ENCODE peak calls at places on chromosomes 2 and 18, in six cellular contexts. B is IMR-90, Y is neuronal stem cell, D is H9, E is mesenchymal stem cell, Q is H1. J is an unnamed sample.

GRCh38 chr2:197383825-197384224 is 51.0 kb downstream of the SF3B1 start:
- DNase-seq in D (no peak), Y (no peak), B (no peak), E (no peak), Q (no peak), J (no peak)

GRCh38 chr2:183946193-183946592 is 652.1 kb upstream of the ZNF804A start:
- DNase-seq in B (no peak), Q (no peak), E (no peak), Y (no peak), D (no peak), J (no peak)

GRCh38 chr18:22694954-22695353 is 238.2 kb upstream of the RBBP8 start:
- DNase-seq in D (peak), Y (no peak), E (peak), Q (peak), B (peak), J (peak)

GRCh38 chr2:26727641-26728561 is 35.4 kb downstream of the KCNK3 start:
- DNase-seq in Y (no peak), E (no peak), B (no peak), Q (no peak), D (peak), J (no peak)

GRCh38 chr2:49288902-49289680 is 134.8 kb upstream of the FSHR start:
- DNase-seq in D (no peak), Y (no peak), Q (no peak), E (peak), B (no peak), J (no peak)

GRCh38 chr2:149017116-149017985 is 21.1 kb upstream of the LYPD6B start:
- DNase-seq in E (peak), Y (peak), Q (peak), B (peak), D (peak), J (peak)

GRCh38 chr2:111705711-111706323 is 178.2 kb downstream of the ANAPC1 start:
- DNase-seq in D (peak), Q (peak), B (peak), E (peak), Y (peak), J (peak)

GRCh38 chr18:75253784-75254183 is 43.2 kb downstream of the TSHZ1 start:
- DNase-seq in Y (no peak), E (peak), Q (no peak), D (no peak), B (peak), J (no peak)

GRCh38 chr2:215680605-215681598 is 245.0 kb upstream of the FN1 start:
- DNase-seq in Y (no peak), D (no peak), Q (no peak), E (peak), B (peak), J (no peak)

GRCh38 chr2:73020657-73021370 is 50.7 kb downstream of the SFXN5 start:
- DNase-seq in B (peak), E (peak), Q (no peak), D (no peak), Y (no peak), J (peak)

GRCh38 chr2:62461707-62462106 is 44.3 kb downstream of the TMEM17 start:
- DNase-seq in D (no peak), B (peak), E (no peak), Y (no peak), Q (no peak), J (no peak)

GRCh38 chr2:32496657-32497056 is 131.2 kb upstream of the TTC27 start:
- DNase-seq in Y (no peak), B (no peak), E (no peak), Q (no peak), D (no peak), J (no peak)

GRCh38 chr2:84924173-84925106 is 19.0 kb downstream of the TMSB10 start:
- DNase-seq in Y (no peak), D (peak), Q (no peak), B (peak), E (no peak), J (no peak)

GRCh38 chr2:36420569-36421164 is 65.1 kb downstream of the CRIM1 start:
- DNase-seq in Q (no peak), E (no peak), B (no peak), Y (no peak), D (no peak), J (peak)

GRCh38 chr2:215728504-215729065 is 284.8 kb downstream of the MREG start:
- DNase-seq in Q (no peak), E (peak), B (peak), D (no peak), Y (no peak), J (no peak)

GRCh38 chr2:228369400-228370031 is 188.0 kb upstream of the SPHKAP start:
- DNase-seq in D (no peak), E (no peak), B (no peak), Q (no peak), Y (no peak), J (no peak)

DNA sequence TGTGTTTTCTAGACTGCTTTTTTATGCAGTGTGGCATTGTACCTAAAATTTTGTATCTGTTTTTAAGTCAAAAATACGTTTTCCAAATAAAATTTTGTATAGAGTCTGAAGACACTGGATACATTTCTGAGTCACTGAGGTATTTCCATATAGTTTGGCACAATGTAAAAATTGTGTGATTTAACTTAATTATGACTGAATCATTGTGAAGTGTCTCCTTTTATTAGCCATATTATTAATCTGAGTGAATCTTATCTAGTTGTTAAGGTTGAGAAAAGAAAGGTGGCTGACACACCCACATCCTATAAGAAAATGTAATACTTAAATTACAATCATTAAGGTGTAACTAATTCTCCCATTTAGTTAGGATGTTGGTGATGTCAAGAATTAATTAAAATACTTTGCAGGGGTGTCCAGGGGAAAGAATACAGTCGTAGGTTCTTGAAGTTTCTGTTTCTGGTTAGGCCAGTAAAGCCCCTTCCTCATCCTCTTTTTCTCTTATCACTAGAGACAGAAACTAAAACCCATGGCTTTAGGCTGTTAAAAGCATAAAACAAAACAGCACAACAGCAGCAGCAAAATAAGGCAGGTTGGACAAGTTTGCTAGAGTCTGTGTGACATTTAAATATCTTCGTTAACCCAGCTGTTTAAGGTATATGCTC is 71.6 kb downstream of the UBE2E3 start:
- DNase-seq in D (no peak), B (no peak), Y (no peak), E (no peak), Q (no peak), J (no peak)
- H4K91ac ChIP-seq in D (no peak), B (no peak), Y (no peak), E (no peak), Q (no peak), J (no peak)

GRCh38 chr18:36031903-36032302 is 35.5 kb downstream of the RPRD1A start:
- DNase-seq in Y (no peak), D (no peak), E (no peak), Q (no peak), B (no peak), J (no peak)
- H4K91ac ChIP-seq in Y (no peak), D (no peak), E (no peak), Q (no peak), B (no peak), J (no peak)

DNA sequence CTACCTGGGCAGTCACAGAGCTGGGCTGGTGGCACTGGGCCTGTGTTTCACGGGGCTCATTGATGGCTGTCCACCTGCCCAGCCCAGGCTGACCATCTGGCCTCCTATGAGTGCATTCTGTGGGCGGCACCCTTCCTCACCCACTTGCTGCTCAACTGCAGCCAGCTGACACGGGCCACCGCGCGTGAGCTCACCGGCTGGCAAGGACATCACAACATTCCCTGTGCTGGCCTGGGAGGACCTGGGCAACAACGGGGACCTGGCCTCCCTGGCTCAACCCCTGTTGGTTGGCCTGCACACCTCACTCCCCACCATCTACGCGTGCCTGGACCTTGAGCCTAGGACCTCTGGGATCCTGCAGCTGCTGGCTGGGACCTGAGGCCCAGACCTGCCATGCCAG is 98.2 kb upstream of the DTNA start:
- DNase-seq in B (no peak), D (no peak), Q (no peak), E (no peak), Y (no peak), J (no peak)
- H4K91ac ChIP-seq in B (no peak), D (no peak), Q (no peak), E (no peak), Y (no peak), J (no peak)

GRCh38 chr18:24792164-24792563 is 331.7 kb downstream of the HRH4 start:
- DNase-seq in B (peak), Q (no peak), Y (no peak), E (no peak), D (no peak), J (no peak)

GRCh38 chr18:24795129-24795528 is 334.7 kb downstream of the HRH4 start:
- DNase-seq in D (no peak), Y (no peak), E (no peak), B (no peak), Q (no peak), J (no peak)

GRCh38 chr18:24790347-24790746 is 329.9 kb downstream of the HRH4 start:
- DNase-seq in Y (no peak), D (no peak), B (no peak), Q (no peak), E (no peak), J (no peak)

GRCh38 chr18:24793742-24794141 is 333.3 kb downstream of the HRH4 start:
- DNase-seq in D (no peak), Y (no peak), B (peak), E (no peak), Q (no peak), J (no peak)

DNA sequence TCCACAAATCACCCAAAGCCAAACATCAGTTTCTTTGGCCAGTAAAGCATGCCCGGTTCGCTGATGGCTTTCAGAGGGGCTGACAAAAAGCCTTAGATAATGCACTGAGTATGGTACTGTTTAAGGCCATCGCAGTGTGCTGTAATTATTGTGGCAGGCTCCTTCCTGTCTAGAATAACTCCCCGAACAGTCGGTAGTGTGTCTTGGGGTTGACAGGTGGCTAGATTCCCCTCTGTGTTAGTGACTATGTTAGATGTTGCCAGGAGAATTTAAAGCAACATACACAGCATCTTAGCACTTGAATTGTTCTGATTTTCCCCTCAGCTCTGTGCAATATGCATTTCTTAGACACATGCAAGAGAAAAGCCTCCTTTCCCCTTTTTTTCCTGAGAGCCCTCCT is 331.3 kb downstream of the HRH4 start:
- DNase-seq in Q (no peak), E (no peak), Y (no peak), D (no peak), B (no peak), J (no peak)
- H4K91ac ChIP-seq in Q (no peak), E (no peak), Y (no peak), D (no peak), B (peak), J (no peak)

DNA sequence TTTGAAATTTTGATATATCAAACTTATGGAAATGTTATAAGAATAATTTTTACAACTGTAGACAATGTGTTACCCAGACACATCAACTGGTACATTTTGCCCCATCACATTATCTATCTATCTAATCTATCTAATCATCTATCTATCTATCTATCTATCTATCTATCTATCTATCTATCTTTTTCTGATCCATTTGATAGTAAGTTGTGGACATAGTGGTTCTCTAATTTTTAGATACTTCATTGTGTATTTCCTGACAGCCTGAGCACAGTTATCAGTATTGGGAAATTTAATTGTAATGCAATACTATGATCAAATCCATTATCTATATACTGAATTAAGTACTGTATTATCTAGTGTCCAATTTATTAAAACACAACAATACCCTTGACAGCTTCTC is 42.0 kb upstream of the TMEM18 start:
- DNase-seq in Y (no peak), Q (no peak), B (no peak), D (no peak), E (no peak), J (no peak)
- H4K91ac ChIP-seq in Y (no peak), Q (no peak), B (no peak), D (no peak), E (no peak), J (no peak)

GRCh38 chr2:45457211-45457945 is 153.7 kb downstream of the SRBD1 start:
- DNase-seq in Q (no peak), Y (no peak), B (no peak), E (no peak), D (no peak), J (no peak)

GRCh38 chr2:45450633-45451032 is 160.4 kb downstream of the SRBD1 start:
- DNase-seq in Q (no peak), B (no peak), E (no peak), D (no peak), Y (no peak), J (no peak)

GRCh38 chr2:45448217-45448616 is 162.8 kb downstream of the SRBD1 start:
- DNase-seq in Y (no peak), D (no peak), E (no peak), B (no peak), Q (no peak), J (no peak)

DNA sequence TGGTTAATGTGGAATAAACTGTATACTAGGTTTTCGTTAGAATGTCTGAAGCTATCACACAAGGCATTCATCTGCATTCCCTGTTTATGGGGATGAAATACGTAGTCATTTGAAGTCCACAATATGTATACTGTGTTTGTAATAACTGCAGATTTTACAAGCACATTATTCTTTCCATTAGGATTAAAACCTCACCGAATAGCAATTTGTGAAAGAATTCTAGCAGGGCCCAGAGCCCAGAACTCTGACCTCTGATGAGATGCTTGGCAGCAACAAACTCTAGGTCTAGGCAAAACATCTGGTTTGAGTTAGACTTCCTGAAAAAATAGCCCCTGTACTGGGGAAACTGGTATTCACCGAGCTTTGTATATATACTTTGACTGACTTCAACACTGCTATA is 158.2 kb downstream of the SRBD1 start:
- DNase-seq in B (peak), E (peak), Q (no peak), D (no peak), Y (no peak), J (no peak)
- H4K91ac ChIP-seq in B (no peak), E (no peak), Q (no peak), D (no peak), Y (no peak), J (no peak)

J was measured in trophoblast cell.